ENCODE peak calls at places on chromosomes 5 and 9, in ten cellular contexts. One of them, this sample, is unnamed.

GRCh38 chr5:102890133-102890532 is 135.0 kb downstream of the PAM start:
- DNase-seq in activated naive CD8-positive, alpha-beta T cell treated with anti-CD3 and anti-CD28 coated beads, Interleukin-2, amount 10 ng/mL, durations not matched to agents 7 days and 5 days: no peak
- DNase-seq in cardiac fibroblast: no peak
- DNase-seq in stimulated activated CD4-positive, alpha-beta T cell treated with anti-CD3 and anti-CD28 coated beads, Interleukin-2, amount 100 ng/mL, for 48 hours: no peak
- DNase-seq in AG04449: no peak
- DNase-seq in AG09309: no peak
- DNase-seq in retina: no peak
- DNase-seq in cerebellum: no peak
- DNase-seq in ecto neural progenitor cell: no peak
- DNase-seq in activated effector memory CD4-positive, alpha-beta T cell treated with Interleukin-2 at 50 U/mL for 16 hours: no peak
- DNase-seq in this sample: no peak

GRCh38 chr9:132078369-132079356 is 1.0 kb downstream of the MED27 start:
- DNase-seq in activated naive CD8-positive, alpha-beta T cell treated with anti-CD3 and anti-CD28 coated beads, Interleukin-2, amount 10 ng/mL, durations not matched to agents 7 days and 5 days: no peak
- DNase-seq in cardiac fibroblast: peak; percentile 63
- DNase-seq in stimulated activated CD4-positive, alpha-beta T cell treated with anti-CD3 and anti-CD28 coated beads, Interleukin-2, amount 100 ng/mL, for 48 hours: peak; percentile 17
- DNase-seq in AG04449: no peak
- DNase-seq in AG09309: no peak
- DNase-seq in retina: no peak
- DNase-seq in cerebellum: peak; percentile 10
- DNase-seq in ecto neural progenitor cell: no peak
- DNase-seq in activated effector memory CD4-positive, alpha-beta T cell treated with Interleukin-2 at 50 U/mL for 16 hours: peak; percentile 12
- DNase-seq in this sample: no peak

GRCh38 chr9:86732514-86732913 is 214.8 kb downstream of the GAS1 start:
- DNase-seq in activated naive CD8-positive, alpha-beta T cell treated with anti-CD3 and anti-CD28 coated beads, Interleukin-2, amount 10 ng/mL, durations not matched to agents 7 days and 5 days: no peak
- DNase-seq in cardiac fibroblast: peak; percentile 93
- DNase-seq in stimulated activated CD4-positive, alpha-beta T cell treated with anti-CD3 and anti-CD28 coated beads, Interleukin-2, amount 100 ng/mL, for 48 hours: no peak
- DNase-seq in AG04449: no peak
- DNase-seq in AG09309: peak; percentile 82
- DNase-seq in retina: no peak
- DNase-seq in cerebellum: no peak
- DNase-seq in ecto neural progenitor cell: no peak
- DNase-seq in activated effector memory CD4-positive, alpha-beta T cell treated with Interleukin-2 at 50 U/mL for 16 hours: no peak
- DNase-seq in this sample: no peak

GRCh38 chr5:54959673-54960418 is 25.5 kb downstream of the ESM1 start:
- DNase-seq in activated naive CD8-positive, alpha-beta T cell treated with anti-CD3 and anti-CD28 coated beads, Interleukin-2, amount 10 ng/mL, durations not matched to agents 7 days and 5 days: peak; percentile 43
- DNase-seq in cardiac fibroblast: peak; percentile 18
- DNase-seq in stimulated activated CD4-positive, alpha-beta T cell treated with anti-CD3 and anti-CD28 coated beads, Interleukin-2, amount 100 ng/mL, for 48 hours: peak; percentile 19
- DNase-seq in AG04449: no peak
- DNase-seq in AG09309: no peak
- DNase-seq in retina: no peak
- DNase-seq in cerebellum: no peak
- DNase-seq in ecto neural progenitor cell: no peak
- DNase-seq in activated effector memory CD4-positive, alpha-beta T cell treated with Interleukin-2 at 50 U/mL for 16 hours: no peak
- DNase-seq in this sample: no peak

GRCh38 chr5:77086611-77087483 is at the start of gene ZBED3:
- DNase-seq in activated naive CD8-positive, alpha-beta T cell treated with anti-CD3 and anti-CD28 coated beads, Interleukin-2, amount 10 ng/mL, durations not matched to agents 7 days and 5 days: peak; percentile 73
- DNase-seq in cardiac fibroblast: peak; percentile 83
- DNase-seq in stimulated activated CD4-positive, alpha-beta T cell treated with anti-CD3 and anti-CD28 coated beads, Interleukin-2, amount 100 ng/mL, for 48 hours: peak; percentile 26
- DNase-seq in AG04449: no peak
- DNase-seq in AG09309: peak; percentile 44
- DNase-seq in retina: peak; percentile 96
- DNase-seq in cerebellum: peak; percentile 59
- DNase-seq in ecto neural progenitor cell: peak; percentile 81
- DNase-seq in activated effector memory CD4-positive, alpha-beta T cell treated with Interleukin-2 at 50 U/mL for 16 hours: peak; percentile 23
- DNase-seq in this sample: peak; percentile 37

GRCh38 chr5:36252722-36253340 is 11.1 kb upstream of the NADK2 start:
- DNase-seq in activated naive CD8-positive, alpha-beta T cell treated with anti-CD3 and anti-CD28 coated beads, Interleukin-2, amount 10 ng/mL, durations not matched to agents 7 days and 5 days: no peak
- DNase-seq in cardiac fibroblast: peak; percentile 63
- DNase-seq in stimulated activated CD4-positive, alpha-beta T cell treated with anti-CD3 and anti-CD28 coated beads, Interleukin-2, amount 100 ng/mL, for 48 hours: no peak
- DNase-seq in AG04449: no peak
- DNase-seq in AG09309: no peak
- DNase-seq in retina: no peak
- DNase-seq in cerebellum: peak; percentile 26
- DNase-seq in ecto neural progenitor cell: no peak
- DNase-seq in activated effector memory CD4-positive, alpha-beta T cell treated with Interleukin-2 at 50 U/mL for 16 hours: no peak
- DNase-seq in this sample: no peak

GRCh38 chr5:97666767-97667166 is 483.7 kb upstream of the RIOK2 start:
- DNase-seq in activated naive CD8-positive, alpha-beta T cell treated with anti-CD3 and anti-CD28 coated beads, Interleukin-2, amount 10 ng/mL, durations not matched to agents 7 days and 5 days: no peak
- DNase-seq in cardiac fibroblast: no peak
- DNase-seq in stimulated activated CD4-positive, alpha-beta T cell treated with anti-CD3 and anti-CD28 coated beads, Interleukin-2, amount 100 ng/mL, for 48 hours: no peak
- DNase-seq in AG04449: no peak
- DNase-seq in AG09309: no peak
- DNase-seq in retina: no peak
- DNase-seq in cerebellum: no peak
- DNase-seq in ecto neural progenitor cell: no peak
- DNase-seq in activated effector memory CD4-positive, alpha-beta T cell treated with Interleukin-2 at 50 U/mL for 16 hours: no peak
- DNase-seq in this sample: no peak

GRCh38 chr5:79672392-79672791 is 17.2 kb upstream of the CMYA5 start:
- DNase-seq in activated naive CD8-positive, alpha-beta T cell treated with anti-CD3 and anti-CD28 coated beads, Interleukin-2, amount 10 ng/mL, durations not matched to agents 7 days and 5 days: no peak
- DNase-seq in cardiac fibroblast: no peak
- DNase-seq in stimulated activated CD4-positive, alpha-beta T cell treated with anti-CD3 and anti-CD28 coated beads, Interleukin-2, amount 100 ng/mL, for 48 hours: no peak
- DNase-seq in AG04449: no peak
- DNase-seq in AG09309: no peak
- DNase-seq in retina: no peak
- DNase-seq in cerebellum: no peak
- DNase-seq in ecto neural progenitor cell: no peak
- DNase-seq in activated effector memory CD4-positive, alpha-beta T cell treated with Interleukin-2 at 50 U/mL for 16 hours: no peak
- DNase-seq in this sample: no peak

GRCh38 chr9:7828344-7828743 is 28.8 kb upstream of the DMAC1 start:
- DNase-seq in activated naive CD8-positive, alpha-beta T cell treated with anti-CD3 and anti-CD28 coated beads, Interleukin-2, amount 10 ng/mL, durations not matched to agents 7 days and 5 days: no peak
- DNase-seq in cardiac fibroblast: no peak
- DNase-seq in stimulated activated CD4-positive, alpha-beta T cell treated with anti-CD3 and anti-CD28 coated beads, Interleukin-2, amount 100 ng/mL, for 48 hours: no peak
- DNase-seq in AG04449: no peak
- DNase-seq in AG09309: no peak
- DNase-seq in retina: no peak
- DNase-seq in cerebellum: no peak
- DNase-seq in ecto neural progenitor cell: no peak
- DNase-seq in activated effector memory CD4-positive, alpha-beta T cell treated with Interleukin-2 at 50 U/mL for 16 hours: no peak
- DNase-seq in this sample: no peak